ENCODE peak calls at places on chromosomes 13 and 19, in five cellular contexts. One of them, this sample, is unnamed.

GRCh38 chr13:59261928-59262488 is 901.7 kb downstream of the DIAPH3 start:
- DNase-seq in tibial nerve: no peak
- DNase-seq in vagina: no peak
- DNase-seq in transverse colon: no peak
- DNase-seq in AG04450: no peak
- DNase-seq in this sample: no peak

GRCh38 chr13:22736084-22736767 is 444.6 kb upstream of the SGCG start:
- DNase-seq in vagina: no peak
- DNase-seq in transverse colon: no peak
- DNase-seq in tibial nerve: no peak
- DNase-seq in AG04450: no peak
- DNase-seq in this sample: no peak

GRCh38 chr13:84121456-84121855 is 239.2 kb upstream of the SLITRK1 start:
- DNase-seq in transverse colon: no peak
- DNase-seq in vagina: no peak
- DNase-seq in tibial nerve: no peak
- DNase-seq in AG04450: no peak
- DNase-seq in this sample: no peak

GRCh38 chr19:58353717-58354477 is 605 bp upstream of the A1BG start:
- DNase-seq in tibial nerve: no peak
- DNase-seq in transverse colon: no peak
- DNase-seq in vagina: no peak
- DNase-seq in AG04450: no peak
- DNase-seq in this sample: no peak

GRCh38 chr13:109301711-109302110 is 484.7 kb downstream of the IRS2 start:
- DNase-seq in tibial nerve: no peak
- DNase-seq in vagina: no peak
- DNase-seq in transverse colon: no peak
- DNase-seq in AG04450: no peak
- DNase-seq in this sample: no peak

GRCh38 chr13:108437496-108437895 is 168.0 kb downstream of the TNFSF13B start:
- DNase-seq in tibial nerve: no peak
- DNase-seq in vagina: no peak
- DNase-seq in AG04450: no peak
- DNase-seq in transverse colon: no peak
- DNase-seq in this sample: no peak

GRCh38 chr13:73576291-73576690 is 517.5 kb downstream of the KLF5 start:
- DNase-seq in AG04450: no peak
- DNase-seq in transverse colon: no peak
- DNase-seq in tibial nerve: no peak
- DNase-seq in vagina: no peak
- DNase-seq in this sample: no peak

GRCh38 chr13:106446011-106446410 is 89.5 kb downstream of the EFNB2 start:
- DNase-seq in transverse colon: no peak
- DNase-seq in AG04450: no peak
- DNase-seq in vagina: no peak
- DNase-seq in tibial nerve: no peak
- DNase-seq in this sample: no peak

GRCh38 chr13:112941349-112941748 is 27.7 kb upstream of the MCF2L start:
- DNase-seq in transverse colon: no peak
- DNase-seq in AG04450: no peak
- DNase-seq in tibial nerve: no peak
- DNase-seq in vagina: no peak
- DNase-seq in this sample: no peak

GRCh38 chr13:63048648-63049047 is 1633.0 kb upstream of the PCDH20 start:
- DNase-seq in AG04450: no peak
- DNase-seq in vagina: no peak
- DNase-seq in tibial nerve: no peak
- DNase-seq in transverse colon: no peak
- DNase-seq in this sample: no peak

GRCh38 chr13:49791753-49792549 is 531 bp downstream of the KPNA3 start:
- DNase-seq in tibial nerve: peak
- DNase-seq in vagina: no peak
- DNase-seq in AG04450: no peak
- DNase-seq in transverse colon: peak
- DNase-seq in this sample: peak

GRCh38 chr19:3520166-3521103 is 14.3 kb downstream of the FZR1 start:
- DNase-seq in AG04450: no peak
- DNase-seq in tibial nerve: no peak
- DNase-seq in vagina: no peak
- DNase-seq in transverse colon: no peak
- DNase-seq in this sample: no peak

GRCh38 chr13:51970251-51970793 is 40.9 kb downstream of the ATP7B start:
- DNase-seq in tibial nerve: no peak
- DNase-seq in vagina: no peak
- DNase-seq in transverse colon: no peak
- DNase-seq in AG04450: no peak
- DNase-seq in this sample: no peak

GRCh38 chr19:41641879-41642485 is 15.1 kb upstream of the CEACAM4 start:
- DNase-seq in tibial nerve: peak
- DNase-seq in AG04450: peak
- DNase-seq in transverse colon: peak
- DNase-seq in vagina: no peak
- DNase-seq in this sample: peak

GRCh38 chr13:36904219-36904618 is 15.8 kb downstream of the SMAD9 start:
- DNase-seq in transverse colon: peak
- DNase-seq in tibial nerve: no peak
- DNase-seq in AG04450: no peak
- DNase-seq in vagina: no peak
- DNase-seq in this sample: no peak

GRCh38 chr19:18401580-18402112 is 4.2 kb upstream of the LRRC25 start:
- DNase-seq in transverse colon: peak
- DNase-seq in vagina: no peak
- DNase-seq in AG04450: no peak
- DNase-seq in tibial nerve: peak
- DNase-seq in this sample: no peak

GRCh38 chr13:111938743-111939142 is 128.2 kb upstream of the SOX1 start:
- DNase-seq in vagina: no peak
- DNase-seq in AG04450: no peak
- DNase-seq in tibial nerve: no peak
- DNase-seq in transverse colon: no peak
- DNase-seq in this sample: no peak

GRCh38 chr13:110319774-110320509 is 12.9 kb downstream of the COL4A2 start:
- DNase-seq in tibial nerve: no peak
- DNase-seq in AG04450: no peak
- DNase-seq in vagina: no peak
- DNase-seq in transverse colon: no peak
- DNase-seq in this sample: no peak

GRCh38 chr13:109196896-109197295 is 567.5 kb downstream of the MYO16 start:
- DNase-seq in tibial nerve: no peak
- DNase-seq in transverse colon: no peak
- DNase-seq in vagina: no peak
- DNase-seq in AG04450: no peak
- DNase-seq in this sample: no peak

GRCh38 chr19:19155495-19156219 is 14.4 kb downstream of the MEF2B start:
- DNase-seq in tibial nerve: no peak
- DNase-seq in transverse colon: peak
- DNase-seq in vagina: no peak
- DNase-seq in AG04450: no peak
- DNase-seq in this sample: no peak

GRCh38 chr13:100532836-100533435 is 55.7 kb downstream of the GGACT start:
- DNase-seq in AG04450: no peak
- DNase-seq in vagina: peak
- DNase-seq in tibial nerve: no peak
- DNase-seq in transverse colon: no peak
- DNase-seq in this sample: no peak

GRCh38 chr19:5345895-5346386 is 5.3 kb upstream of the PTPRS start:
- DNase-seq in vagina: no peak
- DNase-seq in transverse colon: no peak
- DNase-seq in AG04450: no peak
- DNase-seq in tibial nerve: no peak
- DNase-seq in this sample: no peak

GRCh38 chr19:289651-290538 is 1.3 kb downstream of the PLPP2 start:
- DNase-seq in AG04450: no peak
- DNase-seq in transverse colon: peak
- DNase-seq in tibial nerve: no peak
- DNase-seq in vagina: no peak
- DNase-seq in this sample: no peak
- H3K4me3 ChIP-seq in AG04450: peak
- H3K4me3 ChIP-seq in transverse colon: peak
- H3K4me3 ChIP-seq in tibial nerve: no peak
- H3K4me3 ChIP-seq in vagina: peak
- H3K4me3 ChIP-seq in this sample: peak

GRCh38 chr13:24865158-24865557 is 101.2 kb downstream of the RNF17 start:
- DNase-seq in AG04450: no peak
- DNase-seq in vagina: no peak
- DNase-seq in transverse colon: no peak
- DNase-seq in tibial nerve: no peak
- DNase-seq in this sample: no peak
- TF ChIP-seq CTCF in AG04450: peak
- TF ChIP-seq CTCF in vagina: no peak
- TF ChIP-seq CTCF in transverse colon: no peak
- TF ChIP-seq CTCF in tibial nerve: no peak
- TF ChIP-seq CTCF in this sample: peak

GRCh38 chr19:11321206-11322126 is 18.0 kb downstream of the RAB3D start:
- DNase-seq in AG04450: no peak
- DNase-seq in transverse colon: no peak
- DNase-seq in vagina: no peak
- DNase-seq in tibial nerve: no peak
- DNase-seq in this sample: no peak
- H3K4me3 ChIP-seq in AG04450: no peak
- H3K4me3 ChIP-seq in transverse colon: no peak
- H3K4me3 ChIP-seq in vagina: no peak
- H3K4me3 ChIP-seq in tibial nerve: no peak
- H3K4me3 ChIP-seq in this sample: no peak

GRCh38 chr19:49165865-49166301 is 8.3 kb downstream of the TRPM4 start:
- DNase-seq in vagina: no peak
- DNase-seq in AG04450: no peak
- DNase-seq in transverse colon: peak
- DNase-seq in tibial nerve: no peak
- DNase-seq in this sample: no peak
- TF ChIP-seq CTCF in vagina: no peak
- TF ChIP-seq CTCF in AG04450: peak
- TF ChIP-seq CTCF in transverse colon: peak
- TF ChIP-seq CTCF in tibial nerve: no peak
- TF ChIP-seq CTCF in this sample: no peak

GRCh38 chr19:14015454-14016035 is 9.4 kb upstream of the RFX1 start:
- DNase-seq in AG04450: no peak
- DNase-seq in tibial nerve: no peak
- DNase-seq in transverse colon: no peak
- DNase-seq in vagina: no peak
- DNase-seq in this sample: no peak
- H3K4me3 ChIP-seq in AG04450: no peak
- H3K4me3 ChIP-seq in tibial nerve: no peak
- H3K4me3 ChIP-seq in transverse colon: no peak
- H3K4me3 ChIP-seq in vagina: no peak
- H3K4me3 ChIP-seq in this sample: no peak

GRCh38 chr13:43475135-43475534 is 311.6 kb downstream of the ENOX1 start:
- DNase-seq in tibial nerve: no peak
- DNase-seq in AG04450: no peak
- DNase-seq in vagina: no peak
- DNase-seq in transverse colon: no peak
- DNase-seq in this sample: no peak

GRCh38 chr13:43473437-43473836 is 313.3 kb downstream of the ENOX1 start:
- DNase-seq in vagina: no peak
- DNase-seq in transverse colon: no peak
- DNase-seq in AG04450: no peak
- DNase-seq in tibial nerve: no peak
- DNase-seq in this sample: no peak

GRCh38 chr13:43470610-43471009 is 316.2 kb downstream of the ENOX1 start:
- DNase-seq in AG04450: no peak
- DNase-seq in vagina: no peak
- DNase-seq in tibial nerve: no peak
- DNase-seq in transverse colon: no peak
- DNase-seq in this sample: no peak

GRCh38 chr13:43472344-43472743 is 314.4 kb downstream of the ENOX1 start:
- DNase-seq in transverse colon: no peak
- DNase-seq in tibial nerve: no peak
- DNase-seq in vagina: no peak
- DNase-seq in AG04450: no peak
- DNase-seq in this sample: peak

GRCh38 chr13:43472980-43473379 is 313.8 kb downstream of the ENOX1 start:
- DNase-seq in transverse colon: no peak
- DNase-seq in AG04450: no peak
- DNase-seq in vagina: no peak
- DNase-seq in tibial nerve: no peak
- DNase-seq in this sample: no peak
- TF ChIP-seq CTCF in transverse colon: no peak
- TF ChIP-seq CTCF in AG04450: no peak
- TF ChIP-seq CTCF in vagina: no peak
- TF ChIP-seq CTCF in tibial nerve: no peak
- TF ChIP-seq CTCF in this sample: no peak

GRCh38 chr13:114107686-114108081 is 24.7 kb downstream of the RASA3 start:
- DNase-seq in transverse colon: peak
- DNase-seq in AG04450: peak
- DNase-seq in vagina: no peak
- DNase-seq in tibial nerve: no peak
- DNase-seq in this sample: no peak
- H3K4me3 ChIP-seq in transverse colon: no peak
- H3K4me3 ChIP-seq in AG04450: no peak
- H3K4me3 ChIP-seq in vagina: no peak
- H3K4me3 ChIP-seq in tibial nerve: no peak
- H3K4me3 ChIP-seq in this sample: no peak

DNA sequence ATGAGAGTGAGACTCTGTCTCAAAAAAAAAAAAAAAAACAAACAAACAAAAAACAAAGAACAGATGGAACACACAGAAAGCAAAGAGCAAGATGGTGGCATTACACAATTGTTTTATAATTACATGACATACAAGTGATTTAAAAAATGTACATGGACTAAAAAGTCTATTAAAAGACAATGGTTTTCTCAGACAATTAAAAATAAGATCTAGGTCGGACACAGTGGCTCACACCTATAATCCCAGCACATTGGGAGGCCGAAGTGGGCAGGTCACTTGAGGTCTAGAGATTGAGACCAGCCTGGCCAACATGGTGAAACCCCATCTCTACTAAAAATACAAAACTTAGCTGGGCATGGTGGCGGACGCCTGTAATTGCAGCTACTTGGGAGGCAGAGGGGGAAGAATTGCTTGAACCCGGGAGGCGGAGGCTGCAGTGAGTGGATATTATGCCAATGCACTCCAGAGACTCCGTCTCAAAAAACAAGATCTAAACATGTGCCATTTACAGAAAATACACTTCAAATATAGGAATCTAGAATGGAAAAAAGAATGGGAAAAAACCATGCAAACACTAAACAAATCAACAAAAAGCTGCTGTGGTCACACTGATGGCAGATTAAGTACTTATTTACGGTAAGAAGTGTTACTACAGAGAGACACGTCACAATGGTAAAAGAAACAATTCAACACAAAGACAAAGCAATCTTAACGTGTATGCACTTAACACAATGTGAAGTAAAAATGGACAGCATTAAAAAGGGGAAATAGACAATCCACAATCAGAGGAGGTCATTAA is 26.7 kb downstream of the MIER2 start:
- DNase-seq in AG04450: no peak
- DNase-seq in transverse colon: no peak
- DNase-seq in tibial nerve: no peak
- DNase-seq in vagina: no peak
- DNase-seq in this sample: no peak
- TF ChIP-seq CTCF in AG04450: no peak
- TF ChIP-seq CTCF in transverse colon: no peak
- TF ChIP-seq CTCF in tibial nerve: no peak
- TF ChIP-seq CTCF in vagina: no peak
- TF ChIP-seq CTCF in this sample: no peak

GRCh38 chr13:28493740-28494536 is 990 bp downstream of the FLT1 start:
- DNase-seq in vagina: no peak
- DNase-seq in AG04450: no peak
- DNase-seq in transverse colon: no peak
- DNase-seq in tibial nerve: no peak
- DNase-seq in this sample: no peak
- H3K4me3 ChIP-seq in vagina: peak
- H3K4me3 ChIP-seq in AG04450: peak
- H3K4me3 ChIP-seq in transverse colon: peak
- H3K4me3 ChIP-seq in tibial nerve: peak
- H3K4me3 ChIP-seq in this sample: peak

GRCh38 chr13:67330149-67330548 is 100.0 kb upstream of the PCDH9 start:
- DNase-seq in AG04450: no peak
- DNase-seq in vagina: no peak
- DNase-seq in tibial nerve: no peak
- DNase-seq in transverse colon: no peak
- DNase-seq in this sample: no peak

GRCh38 chr13:67328895-67329294 is 98.8 kb upstream of the PCDH9 start:
- DNase-seq in transverse colon: no peak
- DNase-seq in AG04450: no peak
- DNase-seq in tibial nerve: no peak
- DNase-seq in vagina: no peak
- DNase-seq in this sample: no peak
- TF ChIP-seq CTCF in transverse colon: no peak
- TF ChIP-seq CTCF in AG04450: no peak
- TF ChIP-seq CTCF in tibial nerve: no peak
- TF ChIP-seq CTCF in vagina: no peak
- TF ChIP-seq CTCF in this sample: no peak